ENCODE peak calls at places on chromosomes 1 and 21, in nine cellular contexts. C is stimulated activated CD4-positive, alpha-beta T cell treated with anti-CD3 and anti-CD28 coated beads, Interleukin-4, amount 100 ng/mL, for 48 hours; G is ureter; A is KBM-7; M is substantia nigra; U is HEK293T; S is lung microvascular endothelial cell; V is germinal center; F is left cardiac atrium. Z is an unnamed sample.
A peak's percentile ranks its signal among the peaks of the same experiment; 100 is the strongest.

GRCh38 chr1:236083650-236084385 is 18.9 kb upstream of the NID1 start:
- DNase-seq in C (no peak), G (no peak), A (no peak), M (no peak), U (no peak), S (no peak), V (no peak), F (no peak), Z (peak; percentile 87)

GRCh38 chr1:192171123-192171522 is 12.9 kb downstream of the RGS18 start:
- DNase-seq in C (no peak), G (no peak), A (no peak), M (no peak), U (no peak), S (peak; percentile 15), V (no peak), F (no peak), Z (no peak)

GRCh38 chr21:42024261-42024877 is 14.2 kb upstream of the ZBTB21 start:
- DNase-seq in C (no peak), G (no peak), A (no peak), M (no peak), U (no peak), S (no peak), V (no peak), F (no peak), Z (no peak)

GRCh38 chr1:156115514-156116374 is 1.2 kb downstream of the LMNA start:
- DNase-seq in C (no peak), G (peak; percentile 71), A (peak; percentile 61), M (peak; percentile 61), U (no peak), S (peak; percentile 63), V (no peak), F (peak; percentile 66), Z (peak; percentile 86)

GRCh38 chr21:29164330-29164942 is 34.0 kb downstream of the MAP3K7CL start:
- DNase-seq in C (no peak), G (no peak), A (peak; percentile 65), M (no peak), U (peak; percentile 53), S (peak; percentile 87), V (no peak), F (no peak), Z (peak; percentile 83)

GRCh38 chr1:199422206-199422605 is 605.3 kb upstream of the NR5A2 start:
- DNase-seq in C (no peak), G (no peak), A (peak; percentile 25), M (no peak), U (peak; percentile 18), S (peak; percentile 64), V (no peak), F (no peak), Z (peak; percentile 61)

GRCh38 chr21:38804617-38805281 is 980 bp upstream of the ETS2 start:
- DNase-seq in C (no peak), G (peak; percentile 83), A (no peak), M (no peak), U (no peak), S (peak; percentile 70), V (peak; percentile 40), F (peak; percentile 86), Z (peak; percentile 85)

GRCh38 chr21:17387030-17387617 is 125.7 kb upstream of the CXADR start:
- DNase-seq in C (peak; percentile 13), G (peak; percentile 52), A (peak; percentile 86), M (no peak), U (peak; percentile 62), S (peak; percentile 66), V (peak; percentile 35), F (peak; percentile 28), Z (peak; percentile 60)

GRCh38 chr1:202165942-202166843 is 5.8 kb upstream of the PTPN7 start:
- DNase-seq in C (no peak), G (no peak), A (no peak), M (no peak), U (no peak), S (no peak), V (no peak), F (no peak), Z (no peak)

GRCh38 chr1:219209578-219209977 is 35.9 kb downstream of the LYPLAL1 start:
- DNase-seq in C (no peak), G (no peak), A (no peak), M (no peak), U (no peak), S (no peak), V (no peak), F (no peak), Z (no peak)

GRCh38 chr1:205512059-205513045 is 7.9 kb downstream of the CDK18 start:
- DNase-seq in C (no peak), G (no peak), A (peak; percentile 16), M (no peak), U (no peak), S (no peak), V (no peak), F (peak; percentile 50), Z (no peak)

GRCh38 chr1:59815892-59816291 is 1.1 kb downstream of the HOOK1 start:
- DNase-seq in C (no peak), G (no peak), A (no peak), M (no peak), U (no peak), S (no peak), V (no peak), F (no peak), Z (no peak)

GRCh38 chr1:154714638-154715037 is 106.7 kb upstream of the ADAR start:
- DNase-seq in C (no peak), G (no peak), A (peak; percentile 50), M (no peak), U (peak; percentile 27), S (peak; percentile 19), V (no peak), F (no peak), Z (peak; percentile 43)

GRCh38 chr1:229258851-229259110 is 12.1 kb upstream of the RAB4A start:
- DNase-seq in C (no peak), G (no peak), A (no peak), M (no peak), U (no peak), S (peak; percentile 27), V (no peak), F (no peak), Z (no peak)

GRCh38 chr1:62337785-62338631 is 18.8 kb upstream of the KANK4 start:
- DNase-seq in C (no peak), G (no peak), A (no peak), M (no peak), U (no peak), S (no peak), V (no peak), F (peak; percentile 24), Z (no peak)

GRCh38 chr1:941027-941587 is 17.4 kb downstream of the SAMD11 start:
- DNase-seq in C (no peak), G (no peak), A (no peak), M (no peak), U (no peak), S (no peak), V (no peak), F (no peak), Z (no peak)

GRCh38 chr1:234327577-234328164 is 45.6 kb upstream of the COA6 start:
- DNase-seq in C (no peak), G (no peak), A (no peak), M (no peak), U (no peak), S (no peak), V (no peak), F (no peak), Z (no peak)

GRCh38 chr1:222331340-222331739 is 216.6 kb downstream of the HHIPL2 start:
- DNase-seq in C (no peak), G (no peak), A (no peak), M (no peak), U (no peak), S (no peak), V (no peak), F (no peak), Z (peak; percentile 96)

GRCh38 chr1:242225770-242226573 is 227.1 kb upstream of the MAP1LC3C start:
- DNase-seq in C (no peak), G (no peak), A (no peak), M (no peak), U (no peak), S (no peak), V (no peak), F (no peak), Z (no peak)

GRCh38 chr1:213561870-213562269 is 425.9 kb upstream of the PROX1 start:
- DNase-seq in C (no peak), G (no peak), A (no peak), M (no peak), U (no peak), S (no peak), V (no peak), F (no peak), Z (no peak)

GRCh38 chr1:40039245-40039756 is 1.2 kb upstream of the CAP1 start:
- DNase-seq in C (no peak), G (no peak), A (peak; percentile 84), M (peak; percentile 47), U (no peak), S (peak; percentile 68), V (peak; percentile 47), F (no peak), Z (peak; percentile 64)

GRCh38 chr21:46061063-46061462 is 36.8 kb upstream of the COL6A2 start:
- DNase-seq in C (no peak), G (no peak), A (no peak), M (no peak), U (no peak), S (no peak), V (no peak), F (no peak), Z (no peak)

GRCh38 chr1:41003640-41004220 is 17.8 kb downstream of the SLFNL1 start:
- DNase-seq in C (peak; percentile 86), G (peak; percentile 96), A (peak; percentile 98), M (peak; percentile 53), U (peak; percentile 34), S (peak; percentile 98), V (peak; percentile 66), F (peak; percentile 95), Z (peak; percentile 99)

GRCh38 chr1:156260896-156261295 is 13.0 kb upstream of the PAQR6 start:
- DNase-seq in C (no peak), G (no peak), A (no peak), M (no peak), U (no peak), S (no peak), V (no peak), F (no peak), Z (no peak)

GRCh38 chr21:46352913-46353312 is 29.0 kb downstream of the PCNT start:
- DNase-seq in C (no peak), G (no peak), A (no peak), M (no peak), U (no peak), S (no peak), V (no peak), F (no peak), Z (no peak)

GRCh38 chr1:66624412-66625060 is 90.6 kb downstream of the SGIP1 start:
- DNase-seq in C (no peak), G (no peak), A (no peak), M (no peak), U (no peak), S (peak; percentile 79), V (no peak), F (no peak), Z (peak; percentile 86)

GRCh38 chr21:44549525-44550211 is 1.6 kb downstream of the KRTAP10-2 start:
- DNase-seq in C (no peak), G (no peak), A (no peak), M (no peak), U (no peak), S (no peak), V (no peak), F (no peak), Z (no peak)

GRCh38 chr1:36773827-36774541 is 260.3 kb downstream of the GRIK3 start:
- DNase-seq in C (no peak), G (no peak), A (no peak), M (no peak), U (no peak), S (no peak), V (no peak), F (no peak), Z (no peak)

GRCh38 chr1:33176362-33176850 is 5.4 kb downstream of the TRIM62 start:
- DNase-seq in C (no peak), G (peak; percentile 42), A (no peak), M (no peak), U (no peak), S (no peak), V (no peak), F (no peak), Z (peak; percentile 82)

GRCh38 chr1:8424539-8425116 is 106.7 kb downstream of the SLC45A1 start:
- DNase-seq in C (peak; percentile 16), G (peak; percentile 67), A (peak; percentile 75), M (no peak), U (peak; percentile 16), S (peak; percentile 66), V (peak; percentile 74), F (peak; percentile 52), Z (no peak)

GRCh38 chr1:52571783-52572182 is 18.9 kb upstream of the TUT4 start:
- DNase-seq in C (no peak), G (no peak), A (peak; percentile 45), M (no peak), U (no peak), S (peak; percentile 25), V (no peak), F (no peak), Z (peak; percentile 42)

Z was measured in amniotic epithelial cell.